ENCODE peak calls at places on chromosomes 5 and 9, in seven cellular contexts. V, P, O, W, F, K and U are unnamed samples.

GRCh38 chr9:133477992-133478850 is 678 bp downstream of the SLC2A6 start:
- DNase-seq in W (peak), F (no peak), K (no peak), P (peak), O (peak), V (no peak), U (no peak)

GRCh38 chr5:160419458-160420330 is 813 bp upstream of the SLU7 start:
- DNase-seq in V (no peak), P (no peak), W (no peak), O (no peak), F (no peak), K (no peak), U (no peak)

GRCh38 chr5:64872044-64872443 is 103.3 kb downstream of the CWC27 start:
- DNase-seq in W (no peak), F (no peak), P (no peak), O (no peak), V (no peak), K (no peak), U (no peak)

GRCh38 chr5:61728287-61728686 is 396.2 kb downstream of the ZSWIM6 start:
- DNase-seq in K (no peak), W (no peak), V (no peak), P (no peak), O (no peak), F (no peak), U (no peak)

GRCh38 chr5:64690417-64691151 is at the start of gene SHISAL2B:
- DNase-seq in F (no peak), O (peak), P (peak), V (no peak), W (no peak), K (no peak), U (no peak)

GRCh38 chr5:11620172-11620571 is 284.1 kb downstream of the CTNND2 start:
- DNase-seq in W (no peak), P (no peak), O (no peak), V (no peak), F (no peak), K (no peak), U (no peak)

GRCh38 chr5:172748341-172748843 is 22.6 kb downstream of the DUSP1 start:
- DNase-seq in K (no peak), V (no peak), F (no peak), O (peak), P (no peak), W (peak), U (peak)

GRCh38 chr9:7407246-7407645 is 392.3 kb downstream of the DMAC1 start:
- DNase-seq in O (no peak), P (no peak), F (no peak), W (no peak), K (no peak), V (no peak), U (no peak)

GRCh38 chr9:135032868-135033460 is 54.5 kb upstream of the OLFM1 start:
- DNase-seq in V (no peak), O (no peak), F (no peak), K (no peak), P (no peak), W (peak), U (no peak)

GRCh38 chr5:151082976-151083651 is 2.3 kb upstream of the TNIP1 start:
- DNase-seq in O (no peak), F (no peak), K (no peak), P (no peak), V (peak), W (no peak), U (no peak)

GRCh38 chr9:8651830-8652229 is 852.3 kb upstream of the DMAC1 start:
- DNase-seq in W (no peak), O (no peak), K (no peak), F (no peak), V (no peak), P (no peak), U (no peak)
- H3K4me3 ChIP-seq in W (no peak), O (no peak), K (no peak), F (no peak), V (no peak), P (no peak), U (no peak)

DNA sequence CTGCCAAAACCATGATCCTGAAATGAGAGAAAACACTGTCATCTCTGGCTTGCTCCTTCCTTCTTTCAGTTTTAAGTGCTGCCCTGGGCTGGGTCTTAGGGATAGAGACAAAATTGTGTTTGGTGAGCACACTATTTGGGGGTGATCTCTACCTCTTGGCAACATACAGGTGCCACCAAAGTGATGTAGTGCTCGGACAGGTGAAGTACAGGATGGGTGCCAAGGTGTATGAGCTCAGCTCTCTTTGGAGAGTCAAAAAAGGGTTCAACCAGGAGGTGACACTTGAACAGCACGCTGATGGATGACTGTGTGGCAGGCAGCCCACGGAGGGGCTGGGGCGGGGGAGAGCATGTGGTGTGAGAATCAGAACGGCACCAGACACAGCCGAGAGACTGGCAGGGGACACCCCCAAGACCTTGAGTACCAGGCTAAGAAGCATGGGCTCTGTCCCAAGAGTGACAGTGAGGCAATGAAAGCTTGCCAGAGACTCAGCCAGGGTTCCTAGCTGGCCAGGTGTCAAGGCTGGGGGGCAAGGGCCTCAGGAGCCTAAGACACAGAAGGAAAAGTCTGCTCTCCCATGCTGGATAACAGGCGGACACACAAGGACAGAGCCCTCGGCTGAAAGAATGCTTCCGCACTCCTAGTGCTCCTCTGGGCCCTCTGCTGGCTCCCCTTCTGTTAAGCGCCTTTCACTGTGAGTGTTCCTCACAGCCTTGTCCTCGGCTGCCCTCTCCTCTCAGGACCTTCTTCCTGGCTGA is 2.5 kb downstream of the NHP2 start:
- DNase-seq in K (no peak), O (no peak), F (no peak), W (no peak), V (no peak), P (no peak), U (no peak)
- TF ChIP-seq CTCF in K (no peak), O (no peak), F (no peak), W (no peak), V (no peak), P (no peak), U (peak)

DNA sequence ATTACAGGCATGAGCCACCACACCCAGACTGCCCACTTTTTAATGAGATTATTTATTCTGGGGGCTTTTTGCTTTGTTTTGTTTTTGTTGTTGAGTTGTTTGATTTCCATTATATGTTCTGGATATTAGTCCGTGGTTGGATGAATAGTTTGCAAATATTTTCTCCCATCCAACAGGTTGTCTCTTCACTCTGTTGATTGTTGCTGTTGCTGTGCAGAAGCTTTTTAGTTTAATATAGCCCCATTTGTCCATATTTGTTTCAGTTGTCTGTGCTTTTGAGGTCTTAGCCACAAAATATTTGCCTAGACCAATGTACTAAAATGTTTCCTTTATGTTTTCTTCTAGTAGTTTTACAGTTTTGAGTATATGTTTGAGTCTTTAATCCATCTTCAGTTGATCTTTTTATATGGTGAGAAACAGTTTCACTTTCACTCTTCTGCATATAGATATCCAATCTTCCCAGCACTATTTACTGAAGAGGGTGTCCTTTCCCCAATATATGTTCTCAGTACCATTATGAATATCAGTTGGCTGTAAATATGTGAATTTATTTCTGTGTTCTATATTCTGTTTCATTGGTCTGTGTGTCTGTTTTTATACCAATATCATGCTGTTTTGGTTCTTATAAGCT is 30.2 kb upstream of the TBCA start:
- DNase-seq in F (no peak), K (no peak), W (no peak), O (no peak), P (no peak), V (no peak), U (no peak)
- H3K4me3 ChIP-seq in F (no peak), K (peak), W (no peak), O (no peak), P (peak), V (no peak), U (no peak)

GRCh38 chr5:141392429-141393198 is at the start of gene PCDHGA8:
- DNase-seq in F (no peak), W (no peak), K (no peak), V (no peak), P (peak), O (no peak), U (no peak)
- TF ChIP-seq CTCF in F (peak), W (no peak), K (no peak), V (no peak), P (peak), O (peak), U (peak)

DNA sequence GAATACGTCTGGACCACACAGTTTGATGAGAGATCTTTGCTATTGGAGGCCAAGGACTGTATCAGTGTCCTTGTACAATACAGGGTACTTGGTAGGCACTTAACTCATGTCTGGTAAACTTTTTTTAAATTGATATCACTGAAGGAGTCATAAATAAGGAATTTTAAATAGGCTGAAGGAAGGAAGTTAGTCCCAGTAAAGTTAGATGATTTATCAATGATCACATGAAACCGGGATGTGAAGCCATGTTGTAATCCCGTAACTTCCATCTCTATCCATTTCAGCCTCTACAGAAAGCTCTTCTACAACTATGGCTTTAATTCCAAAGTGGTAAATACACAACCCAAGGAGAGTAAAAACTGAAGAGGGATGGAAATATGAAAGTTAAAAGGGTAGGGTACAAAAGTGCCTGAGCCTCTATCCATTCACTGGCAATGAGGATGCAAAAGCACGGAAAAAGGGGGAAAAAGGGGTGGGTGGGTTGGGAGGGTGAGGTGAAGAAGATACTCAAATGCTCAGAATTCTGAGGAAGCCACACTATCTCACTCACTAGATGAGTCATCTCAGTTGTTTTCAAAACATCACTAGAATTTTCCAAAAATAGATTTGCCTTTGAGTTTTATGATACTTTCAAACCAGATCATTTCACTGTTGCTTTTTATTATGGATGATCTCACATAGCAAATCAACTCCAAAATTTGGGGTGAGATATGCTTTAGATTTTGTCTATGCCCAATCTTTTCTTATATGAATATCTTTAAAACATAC is 1053.5 kb downstream of the NR2F1-AS1 start:
- DNase-seq in F (no peak), O (peak), P (peak), K (no peak), V (no peak), W (no peak), U (no peak)
- H3K4me3 ChIP-seq in F (no peak), O (no peak), P (no peak), K (no peak), V (no peak), W (no peak), U (no peak)

GRCh38 chr5:111550282-111551020 is 38.1 kb upstream of the STARD4 start:
- DNase-seq in F (peak), K (peak), W (peak), O (peak), P (peak), V (peak), U (peak)
- TF ChIP-seq CTCF in F (peak), K (peak), W (peak), O (peak), P (peak), V (peak), U (peak)

GRCh38 chr5:179080724-179081123 is 20.6 kb downstream of the ZNF354C start:
- DNase-seq in V (no peak), W (no peak), P (no peak), F (no peak), K (no peak), O (no peak), U (no peak)

DNA sequence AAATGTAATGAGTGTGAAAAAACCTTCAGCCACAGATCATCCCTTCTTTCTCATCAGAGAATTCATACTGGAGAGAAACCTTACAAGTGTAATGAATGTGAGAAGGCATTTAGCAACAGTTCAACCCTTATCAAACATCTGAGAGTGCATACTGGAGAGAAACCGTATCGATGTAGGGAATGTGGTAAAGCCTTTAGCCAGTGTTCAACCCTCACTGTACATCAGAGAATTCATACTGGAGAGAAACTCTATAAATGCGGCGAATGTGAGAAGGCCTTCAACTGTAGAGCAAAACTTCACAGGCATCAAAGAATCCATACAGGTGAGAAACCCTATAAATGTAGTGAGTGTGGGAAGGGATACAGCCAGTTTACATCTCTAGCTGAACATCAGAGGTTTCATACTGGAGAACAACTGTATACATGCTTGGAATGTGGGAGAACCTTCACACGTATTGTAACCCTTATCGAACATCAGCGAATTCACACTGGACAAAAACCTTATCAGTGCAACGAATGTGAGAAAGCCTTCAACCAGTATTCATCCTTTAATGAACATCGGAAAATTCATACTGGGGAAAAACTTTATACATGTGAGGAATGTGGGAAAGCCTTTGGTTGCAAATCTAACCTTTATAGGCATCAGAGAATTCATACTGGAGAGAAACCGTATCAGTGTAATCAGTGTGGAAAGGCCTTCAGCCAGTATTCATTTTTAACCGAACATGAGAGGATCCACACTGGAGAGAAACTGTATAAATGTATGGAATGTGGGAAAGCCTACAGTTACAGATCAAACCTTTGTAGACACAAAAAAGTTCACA is 19.2 kb downstream of the ZNF354C start:
- DNase-seq in F (no peak), V (no peak), P (no peak), K (no peak), O (no peak), W (no peak), U (no peak)
- H3K4me3 ChIP-seq in F (no peak), V (no peak), P (no peak), K (peak), O (no peak), W (peak), U (no peak)